ENCODE peak calls at places on chromosomes 5 and 9, in nine cellular contexts. Y is lower lobe of right lung; F is CD8-positive, alpha-beta T cell; G is HCT116; H is dorsolateral prefrontal cortex; O is heart left ventricle; B is B cell; P is heart right ventricle; V is fibroblast of the aortic adventitia. X is an unnamed sample.

GRCh38 chr5:87383216-87383615 is 29.5 kb downstream of the CCNH start:
- DNase-seq in Y (no peak), F (no peak), G (no peak), H (no peak), O (no peak), B (no peak), P (no peak), V (no peak), X (peak; percentile 20)

GRCh38 chr9:127451681-127452480 is 571 bp downstream of the LRSAM1 start:
- DNase-seq in Y (peak; percentile 66), F (peak; percentile 50), G (no peak), H (no peak), O (peak; percentile 62), B (no peak), P (peak; percentile 46), V (peak; percentile 58), X (peak; percentile 59)

GRCh38 chr9:109574061-109574882 is 76.2 kb upstream of the PTPN3 start:
- DNase-seq in Y (no peak), F (no peak), G (peak; percentile 38), H (no peak), O (no peak), B (peak; percentile 46), P (peak; percentile 48), V (peak; percentile 77), X (peak; percentile 76)

GRCh38 chr5:126104951-126105350 is 318.3 kb upstream of the GRAMD2B start:
- DNase-seq in Y (no peak), F (no peak), G (no peak), H (no peak), O (no peak), B (no peak), P (no peak), V (no peak), X (no peak)

GRCh38 chr5:109062669-109063068 is 315.0 kb downstream of the FER start:
- DNase-seq in Y (no peak), F (no peak), G (no peak), H (no peak), O (no peak), B (no peak), P (no peak), V (peak; percentile 50), X (no peak)

GRCh38 chr5:142617416-142617815 is 68.5 kb downstream of the FGF1 start:
- DNase-seq in Y (no peak), F (no peak), G (no peak), H (no peak), O (no peak), B (no peak), P (no peak), V (no peak), X (no peak)

GRCh38 chr9:114616684-114617520 is 5.8 kb downstream of the TMEM268 start:
- DNase-seq in Y (peak; percentile 89), F (no peak), G (no peak), H (peak; percentile 51), O (peak; percentile 80), B (peak; percentile 89), P (peak; percentile 42), V (no peak), X (no peak)

GRCh38 chr5:175894251-175894650 is 22.9 kb downstream of the CPLX2 start:
- DNase-seq in Y (no peak), F (no peak), G (no peak), H (no peak), O (no peak), B (no peak), P (no peak), V (no peak), X (no peak)

GRCh38 chr9:110427497-110428104 is 89.9 kb upstream of the TXNDC8 start:
- DNase-seq in Y (peak; percentile 53), F (no peak), G (peak; percentile 42), H (peak; percentile 56), O (peak; percentile 41), B (no peak), P (peak; percentile 10), V (peak; percentile 32), X (peak; percentile 53)

GRCh38 chr9:126164796-126165525 is 161.7 kb upstream of the MVB12B start:
- DNase-seq in Y (peak; percentile 22), F (no peak), G (no peak), H (no peak), O (no peak), B (no peak), P (no peak), V (no peak), X (no peak)

GRCh38 chr9:114972510-114972909 is 42.1 kb upstream of the TNFSF8 start:
- DNase-seq in Y (no peak), F (no peak), G (no peak), H (no peak), O (no peak), B (no peak), P (no peak), V (no peak), X (no peak)

GRCh38 chr9:109953300-109953699 is 173.3 kb downstream of the PALM2AKAP2 start:
- DNase-seq in Y (no peak), F (no peak), G (no peak), H (no peak), O (no peak), B (no peak), P (no peak), V (no peak), X (no peak)

GRCh38 chr9:38227656-38228055 is 158.6 kb upstream of the SHB start:
- DNase-seq in Y (no peak), F (peak; percentile 46), G (no peak), H (no peak), O (no peak), B (no peak), P (no peak), V (peak; percentile 1), X (peak; percentile 10)

GRCh38 chr5:59584858-59585846 is 308.4 kb downstream of the PDE4D start:
- DNase-seq in Y (peak; percentile 39), F (no peak), G (no peak), H (peak; percentile 38), O (no peak), B (no peak), P (no peak), V (no peak), X (no peak)

GRCh38 chr5:6475626-6476312 is 27.1 kb downstream of the UBE2QL1 start:
- DNase-seq in Y (no peak), F (no peak), G (no peak), H (no peak), O (no peak), B (no peak), P (no peak), V (no peak), X (no peak)

GRCh38 chr9:101592788-101593187 is 2.0 kb downstream of the PPP3R2 start:
- DNase-seq in Y (no peak), F (no peak), G (no peak), H (no peak), O (no peak), B (no peak), P (no peak), V (no peak), X (no peak)

GRCh38 chr5:91244380-91245073 is 138.6 kb downstream of the ARRDC3 start:
- DNase-seq in Y (no peak), F (no peak), G (no peak), H (no peak), O (no peak), B (no peak), P (no peak), V (no peak), X (no peak)
- TF ChIP-seq CTCF in Y (no peak), F (no peak), G (no peak), H (no peak), O (no peak), B (no peak), P (no peak), V (no peak), X (no peak)

GRCh38 chr5:31029925-31030324 is 163.6 kb upstream of the CDH6 start:
- DNase-seq in Y (no peak), F (no peak), G (no peak), H (no peak), O (peak; percentile 16), B (no peak), P (no peak), V (no peak), X (no peak)
- TF ChIP-seq CTCF in Y (no peak), F (no peak), G (no peak), H (no peak), O (no peak), B (no peak), P (no peak), V (no peak), X (no peak)

DNA sequence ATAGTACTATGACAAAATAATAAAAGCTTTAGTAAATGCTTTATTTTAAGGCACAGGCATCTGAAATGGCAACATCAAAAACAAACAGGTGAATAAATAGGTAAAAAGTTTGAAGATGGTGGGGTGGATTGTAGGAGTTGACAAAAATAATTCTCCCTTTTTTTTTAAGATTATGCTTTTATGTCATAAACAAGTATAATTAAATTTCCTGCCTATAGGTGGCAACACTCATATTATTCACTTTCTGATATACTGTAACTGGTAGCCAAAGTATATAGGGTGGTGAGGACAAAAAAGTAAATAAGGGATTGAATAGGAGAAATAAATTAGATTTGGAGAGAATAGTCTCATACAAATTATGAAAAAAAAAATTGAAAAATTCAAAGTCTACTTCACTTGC is 120.0 kb upstream of the ACOT12 start:
- DNase-seq in Y (no peak), F (no peak), G (no peak), H (no peak), O (no peak), B (no peak), P (no peak), V (peak; percentile 19), X (peak; percentile 26)
- TF ChIP-seq CTCF in Y (no peak), F (peak; percentile 51), G (peak; percentile 46), H (peak; percentile 48), O (no peak), B (peak; percentile 52), P (peak; percentile 33), V (peak; percentile 28), X (peak; percentile 28)

GRCh38 chr5:65084774-65085173 is 316.0 kb downstream of the CWC27 start:
- DNase-seq in Y (no peak), F (no peak), G (no peak), H (no peak), O (no peak), B (no peak), P (no peak), V (no peak), X (no peak)

GRCh38 chr5:65086234-65086886 is 317.6 kb downstream of the CWC27 start:
- DNase-seq in Y (no peak), F (no peak), G (no peak), H (no peak), O (no peak), B (no peak), P (no peak), V (no peak), X (peak; percentile 59)

GRCh38 chr5:65085181-65085580 is 316.5 kb downstream of the CWC27 start:
- DNase-seq in Y (no peak), F (no peak), G (no peak), H (no peak), O (no peak), B (no peak), P (no peak), V (no peak), X (no peak)

GRCh38 chr5:65087154-65087553 is 318.4 kb downstream of the CWC27 start:
- DNase-seq in Y (no peak), F (no peak), G (no peak), H (no peak), O (no peak), B (no peak), P (no peak), V (no peak), X (no peak)
- TF ChIP-seq CTCF in Y (no peak), F (no peak), G (no peak), H (no peak), O (no peak), B (no peak), P (no peak), V (no peak), X (no peak)

GRCh38 chr5:61151893-61152292 is 10.4 kb downstream of the SMIM15 start:
- DNase-seq in Y (no peak), F (no peak), G (no peak), H (no peak), O (no peak), B (no peak), P (no peak), V (no peak), X (no peak)
- TF ChIP-seq CTCF in Y (no peak), F (no peak), G (no peak), H (no peak), O (no peak), B (no peak), P (no peak), V (no peak), X (no peak)

X was measured in astrocyte of the spinal cord.